ENCODE peak calls at places on chromosomes 4 and X, in seven cellular contexts. O is breast epithelium, Z is neuronal stem cell, J is colonic mucosa, F is suprapubic skin, A is IMR-90, W is lower lobe of right lung. R is an unnamed sample.

GRCh38 chr4:47873877-47874571 is 36.2 kb upstream of the CORIN start:
- DNase-seq in O (no peak), Z (no peak), J (no peak), F (no peak), A (no peak), W (no peak), R (no peak)

GRCh38 chr4:183721207-183722081 is 62.4 kb downstream of the TRAPPC11 start:
- DNase-seq in O (no peak), Z (no peak), J (peak; percentile 89), F (no peak), A (peak; percentile 41), W (peak; percentile 80), R (peak; percentile 52)

GRCh38 chr4:3073158-3074077 is 920 bp downstream of the HTT-AS start:
- DNase-seq in O (peak; percentile 28), Z (peak; percentile 49), J (peak; percentile 23), F (peak; percentile 76), A (no peak), W (peak; percentile 56), R (no peak)

GRCh38 chrX:20224814-20225487 is 41.8 kb downstream of the RPS6KA3 start:
- DNase-seq in O (no peak), Z (no peak), J (no peak), F (no peak), A (peak; percentile 56), W (no peak), R (no peak)

GRCh38 chr4:182842104-182842600 is 75.0 kb downstream of the DCTD start:
- DNase-seq in O (no peak), Z (no peak), J (no peak), F (peak; percentile 41), A (no peak), W (no peak), R (no peak)

GRCh38 chr4:174133525-174133924 is 149.9 kb downstream of the FBXO8 start:
- DNase-seq in O (no peak), Z (no peak), J (no peak), F (no peak), A (no peak), W (no peak), R (no peak)

GRCh38 chr4:71602271-71602890 is 181.5 kb downstream of the GC start:
- DNase-seq in O (no peak), Z (no peak), J (no peak), F (no peak), A (peak; percentile 3), W (no peak), R (no peak)

GRCh38 chr4:55604996-55605395 is 13.0 kb upstream of the PDCL2 start:
- DNase-seq in O (no peak), Z (no peak), J (no peak), F (no peak), A (no peak), W (no peak), R (no peak)

GRCh38 chr4:98838977-98839618 is 89.8 kb downstream of the EIF4E start:
- DNase-seq in O (no peak), Z (no peak), J (no peak), F (no peak), A (peak; percentile 15), W (no peak), R (no peak)

GRCh38 chr4:107442538-107443083 is 277.4 kb downstream of the PAPSS1 start:
- DNase-seq in O (no peak), Z (no peak), J (no peak), F (no peak), A (no peak), W (no peak), R (no peak)

GRCh38 chr4:154741877-154742851 is 1.6 kb upstream of the LRAT start:
- DNase-seq in O (no peak), Z (peak; percentile 55), J (no peak), F (no peak), A (no peak), W (no peak), R (peak; percentile 69)

GRCh38 chrX:83508006-83508405 is at the start of gene POU3F4:
- DNase-seq in O (no peak), Z (no peak), J (no peak), F (no peak), A (no peak), W (no peak), R (no peak)

GRCh38 chr4:7737268-7737645 is 202.4 kb downstream of the AFAP1 start:
- DNase-seq in O (no peak), Z (no peak), J (no peak), F (no peak), A (no peak), W (peak; percentile 28), R (no peak)

GRCh38 chr4:71456841-71457240 is 118.0 kb downstream of the SLC4A4 start:
- DNase-seq in O (no peak), Z (no peak), J (no peak), F (no peak), A (peak; percentile 91), W (no peak), R (no peak)

GRCh38 chrX:12648995-12649394 is 142.2 kb upstream of the PRPS2 start:
- DNase-seq in O (no peak), Z (no peak), J (no peak), F (no peak), A (no peak), W (no peak), R (no peak)

GRCh38 chr4:78543424-78544238 is 7.9 kb upstream of the ANXA3 start:
- DNase-seq in O (no peak), Z (no peak), J (no peak), F (no peak), A (no peak), W (no peak), R (no peak)

GRCh38 chr4:128271551-128271950 is 16.1 kb downstream of the PGRMC2 start:
- DNase-seq in O (no peak), Z (no peak), J (no peak), F (no peak), A (no peak), W (no peak), R (no peak)

GRCh38 chr4:77618383-77619241 is 13.0 kb downstream of the CXCL13 start:
- DNase-seq in O (peak; percentile 66), Z (peak; percentile 77), J (peak; percentile 83), F (no peak), A (peak; percentile 58), W (no peak), R (peak; percentile 54)

GRCh38 chr4:38831653-38832052 is 25.0 kb downstream of the TLR6 start:
- DNase-seq in O (no peak), Z (no peak), J (no peak), F (no peak), A (peak; percentile 72), W (no peak), R (no peak)

GRCh38 chr4:10684631-10685030 is at the start of gene CLNK:
- DNase-seq in O (no peak), Z (no peak), J (no peak), F (no peak), A (no peak), W (no peak), R (no peak)

GRCh38 chrX:397575-397974 is 10.9 kb upstream of the PPP2R3B start:
- DNase-seq in O (no peak), Z (peak; percentile 72), J (no peak), F (no peak), A (peak; percentile 46), W (no peak), R (peak; percentile 49)

GRCh38 chr4:15348695-15349094 is 79.1 kb upstream of the C1QTNF7 start:
- DNase-seq in O (no peak), Z (no peak), J (no peak), F (no peak), A (no peak), W (no peak), R (no peak)

GRCh38 chr4:37780444-37781133 is 45.9 kb upstream of the PGM2 start:
- DNase-seq in O (no peak), Z (no peak), J (no peak), F (no peak), A (no peak), W (no peak), R (no peak)

GRCh38 chr4:102315532-102315931 is 29.8 kb downstream of the SLC39A8 start:
- DNase-seq in O (no peak), Z (no peak), J (no peak), F (no peak), A (no peak), W (no peak), R (no peak)

GRCh38 chr4:102308032-102308799 is 37.1 kb downstream of the SLC39A8 start:
- DNase-seq in O (no peak), Z (no peak), J (no peak), F (no peak), A (no peak), W (peak; percentile 43), R (no peak)

GRCh38 chr4:102312447-102312846 is 32.8 kb downstream of the SLC39A8 start:
- DNase-seq in O (no peak), Z (no peak), J (no peak), F (no peak), A (no peak), W (no peak), R (no peak)

GRCh38 chr4:102311407-102311806 is 33.9 kb downstream of the SLC39A8 start:
- DNase-seq in O (no peak), Z (no peak), J (no peak), F (no peak), A (no peak), W (no peak), R (no peak)

GRCh38 chr4:102311912-102312311 is 33.4 kb downstream of the SLC39A8 start:
- DNase-seq in O (no peak), Z (no peak), J (no peak), F (no peak), A (no peak), W (no peak), R (no peak)
- H3K4me1 ChIP-seq in O (no peaks in the 10 kb centered on the region), Z (no peaks in the 10 kb centered on the region), J (no peaks in the 10 kb centered on the region), F (peaks cover 2% of the 10 kb centered on the region), A (no peaks in the 10 kb centered on the region), W (peaks cover 17% of the 10 kb centered on the region), R (no peaks in the 10 kb centered on the region)

GRCh38 chr4:109648997-109649575 is 54.2 kb downstream of the CASP6 start:
- DNase-seq in O (no peak), Z (no peak), J (no peak), F (no peak), A (no peak), W (no peak), R (no peak)
- H3K4me3 ChIP-seq in O (no peak overlapping the region), Z (no peak overlapping the region), J (no peak overlapping the region), F (no peak overlapping the region), A (no peak overlapping the region), W (no peak overlapping the region), R (no peak overlapping the region)

GRCh38 chr4:16667464-16667863 is 231.0 kb downstream of the LDB2 start:
- DNase-seq in O (no peak), Z (no peak), J (no peak), F (no peak), A (peak; percentile 95), W (no peak), R (no peak)
- H3K4me1 ChIP-seq in O (no peaks in the 10 kb centered on the region), Z (peaks cover 2% of the 10 kb centered on the region), J (no peaks in the 10 kb centered on the region), F (no peaks in the 10 kb centered on the region), A (peaks cover 20% of the 10 kb centered on the region), W (peaks cover 30% of the 10 kb centered on the region), R (no peaks in the 10 kb centered on the region)

DNA sequence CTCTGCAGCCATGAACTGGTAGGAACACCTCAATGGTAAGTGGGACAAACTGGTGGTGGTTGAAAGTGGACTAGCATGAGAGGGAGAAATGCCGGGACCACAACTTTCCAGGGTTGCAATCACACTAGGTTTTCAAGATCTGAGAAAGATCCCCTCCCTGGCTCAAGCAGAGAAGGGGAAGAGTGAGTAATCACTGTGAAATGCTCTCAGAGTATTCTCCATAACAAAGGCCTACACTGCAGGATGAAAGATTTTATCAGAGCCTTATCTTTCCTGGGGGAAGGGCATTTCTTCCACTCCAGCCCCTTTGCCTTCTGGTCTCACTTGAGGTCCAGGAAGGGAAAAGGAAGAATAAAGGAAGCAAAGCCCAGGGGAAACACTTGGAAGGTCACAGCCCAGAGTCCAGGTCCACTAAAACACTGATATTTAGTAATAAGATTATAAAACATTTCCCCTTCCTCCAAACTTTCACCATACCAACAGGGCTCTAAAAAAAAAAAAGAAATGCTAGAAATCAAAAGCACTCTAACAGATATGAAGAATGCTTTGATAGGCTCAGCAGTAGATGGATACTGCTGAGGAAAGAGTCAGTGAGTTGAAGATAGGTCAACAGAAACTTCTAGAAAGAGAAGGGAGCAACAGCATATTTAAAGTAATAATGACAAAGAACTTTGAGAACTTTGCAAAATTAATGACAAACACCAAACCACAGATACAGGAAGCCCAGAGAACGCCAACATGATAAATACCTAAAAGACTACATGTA is 95.9 kb downstream of the WDFY3 start:
- DNase-seq in O (no peak), Z (no peak), J (no peak), F (no peak), A (peak; percentile 76), W (no peak), R (peak; percentile 70)
- H3K4me3 ChIP-seq in O (no peak overlapping the region), Z (no peak overlapping the region), J (no peak overlapping the region), F (no peak overlapping the region), A (no peak overlapping the region), W (no peak overlapping the region), R (peak overlapping the region; percentile 49)